ENCODE peak calls at places on chromosomes 13 and 19, in five cellular contexts. One of them, this sample, is unnamed.
A peak's percentile ranks its signal among the peaks of the same experiment; 100 is the strongest.

GRCh38 chr13:112325142-112325808 is 50.9 kb upstream of the SPACA7 start:
- DNase-seq in H1: no peak
- DNase-seq in GM12891: no peak
- DNase-seq in K562: no peak
- DNase-seq in GM12878: no peak
- DNase-seq in this sample: no peak

GRCh38 chr13:43767351-43767901 is 19.3 kb downstream of the ENOX1 start:
- DNase-seq in H1: no peak
- DNase-seq in GM12891: no peak
- DNase-seq in K562: no peak
- DNase-seq in GM12878: no peak
- DNase-seq in this sample: no peak

GRCh38 chr13:23183292-23183691 is 2.5 kb downstream of the SGCG start:
- DNase-seq in H1: no peak
- DNase-seq in GM12878: no peak
- DNase-seq in K562: no peak
- DNase-seq in GM12891: no peak
- DNase-seq in this sample: no peak

GRCh38 chr13:109385161-109385560 is 401.2 kb downstream of the IRS2 start:
- DNase-seq in GM12878: no peak
- DNase-seq in H1: no peak
- DNase-seq in GM12891: no peak
- DNase-seq in K562: no peak
- DNase-seq in this sample: no peak

GRCh38 chr13:48370815-48371214 is 42.1 kb downstream of the LPAR6 start:
- DNase-seq in H1: no peak
- DNase-seq in K562: no peak
- DNase-seq in GM12891: no peak
- DNase-seq in GM12878: no peak
- DNase-seq in this sample: no peak

GRCh38 chr13:37369618-37370017 is 228.9 kb downstream of the POSTN start:
- DNase-seq in K562: no peak
- DNase-seq in H1: no peak
- DNase-seq in GM12878: no peak
- DNase-seq in GM12891: no peak
- DNase-seq in this sample: no peak

GRCh38 chr13:110643324-110643723 is 28.0 kb downstream of the NAXD start:
- DNase-seq in K562: no peak
- DNase-seq in GM12878: no peak
- DNase-seq in GM12891: no peak
- DNase-seq in H1: no peak
- DNase-seq in this sample: no peak

GRCh38 chr19:38544569-38545315 is 73.0 kb downstream of the MAP4K1 start:
- DNase-seq in K562: peak; percentile 62
- DNase-seq in GM12891: no peak
- DNase-seq in GM12878: no peak
- DNase-seq in H1: no peak
- DNase-seq in this sample: no peak

GRCh38 chr19:56015756-56016155 is 29.2 kb downstream of the NLRP5 start:
- DNase-seq in GM12878: no peak
- DNase-seq in K562: peak; percentile 22
- DNase-seq in GM12891: no peak
- DNase-seq in H1: no peak
- DNase-seq in this sample: no peak

GRCh38 chr13:33571618-33572017 is 246.3 kb upstream of the RFC3 start:
- DNase-seq in GM12891: no peak
- DNase-seq in K562: no peak
- DNase-seq in GM12878: no peak
- DNase-seq in H1: no peak
- DNase-seq in this sample: no peak

GRCh38 chr19:31235806-31236205 is 113.4 kb downstream of the TSHZ3 start:
- DNase-seq in GM12878: no peak
- DNase-seq in K562: no peak
- DNase-seq in GM12891: no peak
- DNase-seq in H1: no peak
- DNase-seq in this sample: no peak

GRCh38 chr19:31154021-31154420 is 195.2 kb downstream of the TSHZ3 start:
- DNase-seq in K562: no peak
- DNase-seq in H1: no peak
- DNase-seq in GM12878: no peak
- DNase-seq in GM12891: no peak
- DNase-seq in this sample: no peak

GRCh38 chr19:30330266-30330665 is 41.9 kb upstream of the ZNF536 start:
- DNase-seq in GM12891: no peak
- DNase-seq in K562: no peak
- DNase-seq in GM12878: no peak
- DNase-seq in H1: no peak
- DNase-seq in this sample: no peak

GRCh38 chr19:54684537-54684936 is 21.8 kb downstream of the LILRB4 start:
- DNase-seq in GM12891: no peak
- DNase-seq in K562: peak; percentile 46
- DNase-seq in GM12878: no peak
- DNase-seq in H1: no peak
- DNase-seq in this sample: no peak

GRCh38 chr19:41934849-41935374 is 6.7 kb upstream of the ERFL start:
- DNase-seq in H1: peak; percentile 62
- DNase-seq in K562: peak; percentile 74
- DNase-seq in GM12878: no peak
- DNase-seq in GM12891: no peak
- DNase-seq in this sample: peak; percentile 84

GRCh38 chr13:78764665-78765064 is 105.7 kb upstream of the OBI1 start:
- DNase-seq in K562: no peak
- DNase-seq in H1: no peak
- DNase-seq in GM12878: no peak
- DNase-seq in GM12891: no peak
- DNase-seq in this sample: no peak

GRCh38 chr13:59691501-59692066 is 472.1 kb downstream of the DIAPH3 start:
- DNase-seq in GM12891: no peak
- DNase-seq in H1: no peak
- DNase-seq in K562: no peak
- DNase-seq in GM12878: no peak
- DNase-seq in this sample: no peak

GRCh38 chr13:74687452-74688180 is 553.4 kb upstream of the KLF12 start:
- DNase-seq in H1: no peak
- DNase-seq in GM12878: no peak
- DNase-seq in GM12891: no peak
- DNase-seq in K562: no peak
- DNase-seq in this sample: no peak

GRCh38 chr13:23655321-23655720 is 85.1 kb downstream of the TNFRSF19 start:
- DNase-seq in GM12878: no peak
- DNase-seq in K562: no peak
- DNase-seq in GM12891: no peak
- DNase-seq in H1: no peak
- DNase-seq in this sample: no peak

GRCh38 chr19:5232798-5233505 is 107.7 kb downstream of the PTPRS start:
- DNase-seq in GM12891: no peak
- DNase-seq in GM12878: no peak
- DNase-seq in H1: no peak
- DNase-seq in K562: no peak
- DNase-seq in this sample: no peak

GRCh38 chr13:34172048-34172447 is 354.1 kb downstream of the RFC3 start:
- DNase-seq in H1: no peak
- DNase-seq in GM12878: no peak
- DNase-seq in K562: no peak
- DNase-seq in GM12891: no peak
- DNase-seq in this sample: no peak

GRCh38 chr13:75618308-75618707 is 17.8 kb upstream of the LMO7 start:
- DNase-seq in K562: no peak
- DNase-seq in GM12878: no peak
- DNase-seq in GM12891: no peak
- DNase-seq in H1: no peak
- DNase-seq in this sample: no peak

GRCh38 chr13:108897955-108898354 is 268.5 kb downstream of the MYO16 start:
- DNase-seq in GM12878: no peak
- DNase-seq in GM12891: no peak
- DNase-seq in H1: no peak
- DNase-seq in K562: no peak
- DNase-seq in this sample: no peak

GRCh38 chr19:1427221-1427620 is 11.0 kb upstream of the RPS15 start:
- DNase-seq in GM12891: no peak
- DNase-seq in H1: no peak
- DNase-seq in K562: no peak
- DNase-seq in GM12878: no peak
- DNase-seq in this sample: no peak

GRCh38 chr13:95122063-95122462 is 179.2 kb downstream of the ABCC4 start:
- DNase-seq in H1: no peak
- DNase-seq in GM12891: no peak
- DNase-seq in K562: no peak
- DNase-seq in GM12878: no peak
- DNase-seq in this sample: no peak

GRCh38 chr13:41313117-41313516 is 2.0 kb downstream of the NAA16 start:
- DNase-seq in GM12891: no peak
- DNase-seq in H1: no peak
- DNase-seq in K562: no peak
- DNase-seq in GM12878: no peak
- DNase-seq in this sample: no peak

GRCh38 chr19:6576869-6577281 is 14.1 kb downstream of the CD70 start:
- DNase-seq in GM12891: no peak
- DNase-seq in GM12878: no peak
- DNase-seq in K562: peak; percentile 43
- DNase-seq in H1: no peak
- DNase-seq in this sample: no peak

GRCh38 chr13:49443327-49443688 is 556 bp downstream of the CAB39L start:
- DNase-seq in H1: no peak
- DNase-seq in GM12878: no peak
- DNase-seq in GM12891: no peak
- DNase-seq in K562: no peak
- DNase-seq in this sample: no peak

GRCh38 chr19:6318772-6319171 is 14.6 kb downstream of the ACER1 start:
- DNase-seq in K562: no peak
- DNase-seq in GM12891: no peak
- DNase-seq in GM12878: no peak
- DNase-seq in H1: no peak
- DNase-seq in this sample: no peak

GRCh38 chr13:80556291-80556690 is 215.4 kb upstream of the SPRY2 start:
- DNase-seq in K562: peak; percentile 32
- DNase-seq in GM12878: no peak
- DNase-seq in H1: no peak
- DNase-seq in GM12891: no peak
- DNase-seq in this sample: no peak

GRCh38 chr19:6481541-6482342 is at the start of gene DENND1C:
- DNase-seq in GM12891: no peak
- DNase-seq in GM12878: peak; percentile 45
- DNase-seq in K562: peak; percentile 76
- DNase-seq in H1: no peak
- DNase-seq in this sample: peak; percentile 72

GRCh38 chr13:77515785-77516184 is 19.7 kb upstream of the SCEL start:
- DNase-seq in K562: no peak
- DNase-seq in GM12878: no peak
- DNase-seq in GM12891: no peak
- DNase-seq in H1: no peak
- DNase-seq in this sample: no peak

GRCh38 chr19:32930567-32930966 is 41.2 kb downstream of the CEP89 start:
- DNase-seq in GM12878: no peak
- DNase-seq in K562: no peak
- DNase-seq in H1: no peak
- DNase-seq in GM12891: no peak
- DNase-seq in this sample: no peak

GRCh38 chr13:68970532-68970931 is 1137.1 kb upstream of the ATXN8OS start:
- DNase-seq in GM12891: no peak
- DNase-seq in GM12878: no peak
- DNase-seq in H1: no peak
- DNase-seq in K562: no peak
- DNase-seq in this sample: no peak

GRCh38 chr19:8336072-8336569 is 6.9 kb downstream of the KANK3 start:
- DNase-seq in K562: no peak
- DNase-seq in GM12891: no peak
- DNase-seq in GM12878: no peak
- DNase-seq in H1: no peak
- DNase-seq in this sample: no peak
- TF ChIP-seq POLR2AphosphoS5 in K562: no peak
- TF ChIP-seq POLR2AphosphoS5 in GM12891: no peak
- TF ChIP-seq POLR2AphosphoS5 in GM12878: no peak
- TF ChIP-seq POLR2AphosphoS5 in H1: no peak
- TF ChIP-seq POLR2AphosphoS5 in this sample: no peak

DNA sequence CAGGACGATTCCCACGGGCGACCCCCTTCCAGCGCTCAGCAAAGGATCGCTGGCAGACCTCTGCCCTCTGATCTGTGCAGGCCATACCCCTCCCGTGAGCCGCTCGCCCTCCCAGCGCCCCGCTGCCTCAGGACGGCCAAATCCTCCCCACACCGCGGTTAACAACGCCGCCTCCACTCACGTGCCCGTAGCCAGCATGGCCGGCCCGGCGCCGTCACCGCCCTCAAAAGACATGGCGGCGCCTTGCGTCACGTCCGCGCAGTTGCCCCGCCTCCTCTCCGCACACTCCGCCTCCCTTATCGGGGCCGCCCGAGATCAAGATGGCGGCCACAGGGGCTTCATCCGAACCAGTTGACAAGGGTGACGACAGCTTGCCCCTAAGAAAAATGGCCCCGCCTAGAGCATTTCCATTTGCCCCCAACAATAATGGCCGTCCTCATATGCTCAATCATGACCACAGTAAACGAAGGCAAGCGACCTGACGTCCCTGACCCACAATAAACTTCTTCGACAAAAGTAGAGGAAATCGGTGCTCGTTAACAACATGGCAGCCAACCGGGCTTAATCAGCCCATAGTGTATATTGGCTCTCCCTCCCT is 634 bp downstream of the AKT1S1 start:
- DNase-seq in K562: peak; percentile 73
- DNase-seq in GM12891: peak; percentile 66
- DNase-seq in GM12878: peak; percentile 96
- DNase-seq in H1: peak; percentile 96
- DNase-seq in this sample: no peak
- TF ChIP-seq POLR2A in K562: peak; percentile 44
- TF ChIP-seq POLR2A in GM12891: peak; percentile 70
- TF ChIP-seq POLR2A in GM12878: peak; percentile 78
- TF ChIP-seq POLR2A in H1: no peak
- TF ChIP-seq POLR2A in this sample: peak; percentile 74

GRCh38 chr13:25725104-25725503 is 326.7 kb downstream of the SHISA2 start:
- DNase-seq in GM12891: no peak
- DNase-seq in H1: no peak
- DNase-seq in K562: no peak
- DNase-seq in GM12878: no peak
- DNase-seq in this sample: no peak

GRCh38 chr13:25729201-25729600 is 322.6 kb downstream of the SHISA2 start:
- DNase-seq in GM12878: no peak
- DNase-seq in K562: no peak
- DNase-seq in H1: no peak
- DNase-seq in GM12891: no peak
- DNase-seq in this sample: no peak

GRCh38 chr13:25727776-25728175 is 324.0 kb downstream of the SHISA2 start:
- DNase-seq in K562: no peak
- DNase-seq in GM12878: no peak
- DNase-seq in GM12891: no peak
- DNase-seq in H1: no peak
- DNase-seq in this sample: no peak

GRCh38 chr13:25731037-25731436 is 320.8 kb downstream of the SHISA2 start:
- DNase-seq in GM12891: no peak
- DNase-seq in K562: no peak
- DNase-seq in H1: no peak
- DNase-seq in GM12878: no peak
- DNase-seq in this sample: no peak

GRCh38 chr13:25727250-25727649 is 324.6 kb downstream of the SHISA2 start:
- DNase-seq in GM12891: no peak
- DNase-seq in H1: no peak
- DNase-seq in GM12878: no peak
- DNase-seq in K562: no peak
- DNase-seq in this sample: no peak
- TF ChIP-seq TAF1 in GM12891: no peak
- TF ChIP-seq TAF1 in H1: no peak
- TF ChIP-seq TAF1 in GM12878: no peak
- TF ChIP-seq TAF1 in K562: no peak
- TF ChIP-seq TAF1 in this sample: no peak

GRCh38 chr19:16301999-16302694 is 22.5 kb upstream of the KLF2 start:
- DNase-seq in H1: no peak
- DNase-seq in GM12891: peak; percentile 35
- DNase-seq in K562: no peak
- DNase-seq in GM12878: no peak
- DNase-seq in this sample: no peak
- TF ChIP-seq POLR2AphosphoS5 in H1: no peak
- TF ChIP-seq POLR2AphosphoS5 in GM12891: no peak
- TF ChIP-seq POLR2AphosphoS5 in K562: no peak
- TF ChIP-seq POLR2AphosphoS5 in GM12878: no peak
- TF ChIP-seq POLR2AphosphoS5 in this sample: no peak

This sample was measured in GM12892.